ENCODE peak calls at places on chromosomes 6 and 20, in eight cellular contexts. One of them, this sample, is unnamed.

GRCh38 chr6:8059129-8059528 is 5.1 kb downstream of the BLOC1S5 start:
- DNase-seq in RKO: peak
- DNase-seq in GF-D8: no peak
- DNase-seq in sigmoid colon: no peak
- DNase-seq in pancreas: no peak
- DNase-seq in NCI-H1417 treated with DMSO at 0.1 percent for 48 hours: no peak
- DNase-seq in ELF-1: no peak
- DNase-seq in Karpas-422: peak
- DNase-seq in this sample: no peak

GRCh38 chr20:17648782-17649730 is 33.0 kb downstream of the RRBP1 start:
- DNase-seq in Karpas-422: peak
- DNase-seq in sigmoid colon: peak
- DNase-seq in ELF-1: no peak
- DNase-seq in RKO: no peak
- DNase-seq in NCI-H1417 treated with DMSO at 0.1 percent for 48 hours: peak
- DNase-seq in GF-D8: peak
- DNase-seq in pancreas: peak
- DNase-seq in this sample: peak

GRCh38 chr20:57563522-57563921 is 2.6 kb downstream of the PCK1 start:
- DNase-seq in GF-D8: no peak
- DNase-seq in RKO: no peak
- DNase-seq in pancreas: no peak
- DNase-seq in sigmoid colon: no peak
- DNase-seq in Karpas-422: no peak
- DNase-seq in NCI-H1417 treated with DMSO at 0.1 percent for 48 hours: no peak
- DNase-seq in ELF-1: no peak
- DNase-seq in this sample: no peak

GRCh38 chr6:3367630-3368029 is 89.2 kb downstream of the SLC22A23 start:
- DNase-seq in pancreas: no peak
- DNase-seq in NCI-H1417 treated with DMSO at 0.1 percent for 48 hours: no peak
- DNase-seq in Karpas-422: no peak
- DNase-seq in ELF-1: no peak
- DNase-seq in RKO: no peak
- DNase-seq in GF-D8: no peak
- DNase-seq in sigmoid colon: no peak
- DNase-seq in this sample: no peak

GRCh38 chr6:79117752-79118151 is 39.7 kb upstream of the PHIP start:
- DNase-seq in RKO: peak
- DNase-seq in NCI-H1417 treated with DMSO at 0.1 percent for 48 hours: no peak
- DNase-seq in sigmoid colon: no peak
- DNase-seq in Karpas-422: no peak
- DNase-seq in pancreas: no peak
- DNase-seq in GF-D8: no peak
- DNase-seq in ELF-1: no peak
- DNase-seq in this sample: no peak

GRCh38 chr20:62922451-62922921 is 3.8 kb downstream of the DIDO1 start:
- DNase-seq in RKO: no peak
- DNase-seq in NCI-H1417 treated with DMSO at 0.1 percent for 48 hours: no peak
- DNase-seq in GF-D8: no peak
- DNase-seq in pancreas: no peak
- DNase-seq in ELF-1: no peak
- DNase-seq in sigmoid colon: no peak
- DNase-seq in Karpas-422: no peak
- DNase-seq in this sample: no peak

GRCh38 chr6:20693466-20694063 is 159.3 kb downstream of the CDKAL1 start:
- DNase-seq in NCI-H1417 treated with DMSO at 0.1 percent for 48 hours: no peak
- DNase-seq in pancreas: no peak
- DNase-seq in GF-D8: no peak
- DNase-seq in RKO: peak
- DNase-seq in Karpas-422: no peak
- DNase-seq in sigmoid colon: no peak
- DNase-seq in ELF-1: no peak
- DNase-seq in this sample: no peak

GRCh38 chr6:132832891-132833290 is 18.5 kb downstream of the RPS12 start:
- DNase-seq in Karpas-422: no peak
- DNase-seq in ELF-1: no peak
- DNase-seq in pancreas: no peak
- DNase-seq in RKO: no peak
- DNase-seq in NCI-H1417 treated with DMSO at 0.1 percent for 48 hours: no peak
- DNase-seq in sigmoid colon: no peak
- DNase-seq in GF-D8: no peak
- DNase-seq in this sample: no peak

GRCh38 chr6:1856381-1856780 is 246.7 kb downstream of the FOXC1 start:
- DNase-seq in sigmoid colon: no peak
- DNase-seq in GF-D8: peak
- DNase-seq in NCI-H1417 treated with DMSO at 0.1 percent for 48 hours: peak
- DNase-seq in ELF-1: no peak
- DNase-seq in RKO: no peak
- DNase-seq in Karpas-422: peak
- DNase-seq in pancreas: no peak
- DNase-seq in this sample: no peak

GRCh38 chr20:24999568-24999967 is 7.0 kb upstream of the APMAP start:
- DNase-seq in NCI-H1417 treated with DMSO at 0.1 percent for 48 hours: no peak
- DNase-seq in Karpas-422: no peak
- DNase-seq in RKO: no peak
- DNase-seq in ELF-1: no peak
- DNase-seq in sigmoid colon: peak
- DNase-seq in GF-D8: no peak
- DNase-seq in pancreas: no peak
- DNase-seq in this sample: no peak

GRCh38 chr6:43012364-43012763 is 1.4 kb downstream of the MEA1 start:
- DNase-seq in NCI-H1417 treated with DMSO at 0.1 percent for 48 hours: no peak
- DNase-seq in Karpas-422: peak
- DNase-seq in ELF-1: no peak
- DNase-seq in sigmoid colon: no peak
- DNase-seq in pancreas: no peak
- DNase-seq in GF-D8: no peak
- DNase-seq in RKO: no peak
- DNase-seq in this sample: no peak

GRCh38 chr6:3356056-3356823 is 97.5 kb downstream of the PSMG4 start:
- DNase-seq in pancreas: peak
- DNase-seq in GF-D8: peak
- DNase-seq in Karpas-422: peak
- DNase-seq in RKO: peak
- DNase-seq in ELF-1: peak
- DNase-seq in NCI-H1417 treated with DMSO at 0.1 percent for 48 hours: no peak
- DNase-seq in sigmoid colon: peak
- DNase-seq in this sample: peak

GRCh38 chr6:132133734-132134490 is 182.7 kb upstream of the CCN2 start:
- DNase-seq in ELF-1: no peak
- DNase-seq in Karpas-422: no peak
- DNase-seq in NCI-H1417 treated with DMSO at 0.1 percent for 48 hours: no peak
- DNase-seq in pancreas: no peak
- DNase-seq in RKO: no peak
- DNase-seq in GF-D8: no peak
- DNase-seq in sigmoid colon: peak
- DNase-seq in this sample: no peak

GRCh38 chr6:168032383-168032760 is 34.9 kb downstream of the KIF25 start:
- DNase-seq in NCI-H1417 treated with DMSO at 0.1 percent for 48 hours: no peak
- DNase-seq in GF-D8: no peak
- DNase-seq in sigmoid colon: no peak
- DNase-seq in Karpas-422: no peak
- DNase-seq in RKO: peak
- DNase-seq in ELF-1: peak
- DNase-seq in pancreas: no peak
- DNase-seq in this sample: no peak

GRCh38 chr20:61731363-61732181 is 334.1 kb downstream of the TAF4 start:
- DNase-seq in ELF-1: no peak
- DNase-seq in Karpas-422: no peak
- DNase-seq in GF-D8: no peak
- DNase-seq in NCI-H1417 treated with DMSO at 0.1 percent for 48 hours: no peak
- DNase-seq in pancreas: no peak
- DNase-seq in sigmoid colon: no peak
- DNase-seq in RKO: peak
- DNase-seq in this sample: no peak

GRCh38 chr6:3628143-3628840 is 123.2 kb downstream of the PXDC1 start:
- DNase-seq in GF-D8: no peak
- DNase-seq in pancreas: no peak
- DNase-seq in Karpas-422: no peak
- DNase-seq in RKO: no peak
- DNase-seq in ELF-1: no peak
- DNase-seq in sigmoid colon: no peak
- DNase-seq in NCI-H1417 treated with DMSO at 0.1 percent for 48 hours: no peak
- DNase-seq in this sample: no peak

GRCh38 chr6:73704260-73704659 is 8.3 kb downstream of the CD109 start:
- DNase-seq in RKO: peak
- DNase-seq in GF-D8: no peak
- DNase-seq in Karpas-422: no peak
- DNase-seq in NCI-H1417 treated with DMSO at 0.1 percent for 48 hours: no peak
- DNase-seq in pancreas: no peak
- DNase-seq in ELF-1: peak
- DNase-seq in sigmoid colon: no peak
- DNase-seq in this sample: no peak

GRCh38 chr6:12137480-12137879 is 125.4 kb downstream of the HIVEP1 start:
- DNase-seq in ELF-1: no peak
- DNase-seq in sigmoid colon: peak
- DNase-seq in GF-D8: peak
- DNase-seq in pancreas: peak
- DNase-seq in NCI-H1417 treated with DMSO at 0.1 percent for 48 hours: peak
- DNase-seq in Karpas-422: no peak
- DNase-seq in RKO: no peak
- DNase-seq in this sample: no peak

GRCh38 chr6:125927761-125928160 is 28.8 kb upstream of the HINT3 start:
- DNase-seq in pancreas: no peak
- DNase-seq in GF-D8: no peak
- DNase-seq in sigmoid colon: no peak
- DNase-seq in NCI-H1417 treated with DMSO at 0.1 percent for 48 hours: no peak
- DNase-seq in RKO: no peak
- DNase-seq in Karpas-422: no peak
- DNase-seq in ELF-1: no peak
- DNase-seq in this sample: no peak

GRCh38 chr6:83536034-83536646 is 23.8 kb downstream of the PRSS35 start:
- DNase-seq in NCI-H1417 treated with DMSO at 0.1 percent for 48 hours: no peak
- DNase-seq in Karpas-422: peak
- DNase-seq in GF-D8: no peak
- DNase-seq in pancreas: peak
- DNase-seq in ELF-1: peak
- DNase-seq in RKO: peak
- DNase-seq in sigmoid colon: no peak
- DNase-seq in this sample: peak

GRCh38 chr6:37289931-37290330 is 32.0 kb upstream of the TMEM217 start:
- DNase-seq in Karpas-422: no peak
- DNase-seq in NCI-H1417 treated with DMSO at 0.1 percent for 48 hours: no peak
- DNase-seq in sigmoid colon: no peak
- DNase-seq in GF-D8: no peak
- DNase-seq in pancreas: no peak
- DNase-seq in RKO: no peak
- DNase-seq in ELF-1: no peak
- DNase-seq in this sample: no peak

GRCh38 chr20:34528921-34529297 is 12.7 kb downstream of the DYNLRB1 start:
- DNase-seq in pancreas: no peak
- DNase-seq in RKO: no peak
- DNase-seq in sigmoid colon: peak
- DNase-seq in Karpas-422: no peak
- DNase-seq in NCI-H1417 treated with DMSO at 0.1 percent for 48 hours: no peak
- DNase-seq in ELF-1: no peak
- DNase-seq in GF-D8: no peak
- DNase-seq in this sample: peak

GRCh38 chr6:142819603-142820335 is 125.2 kb downstream of the HIVEP2 start:
- DNase-seq in pancreas: no peak
- DNase-seq in RKO: no peak
- DNase-seq in ELF-1: no peak
- DNase-seq in sigmoid colon: no peak
- DNase-seq in GF-D8: peak
- DNase-seq in NCI-H1417 treated with DMSO at 0.1 percent for 48 hours: no peak
- DNase-seq in Karpas-422: no peak
- DNase-seq in this sample: no peak

GRCh38 chr6:24492475-24492874 is 2.3 kb upstream of the ALDH5A1 start:
- DNase-seq in pancreas: no peak
- DNase-seq in GF-D8: no peak
- DNase-seq in ELF-1: peak
- DNase-seq in sigmoid colon: no peak
- DNase-seq in NCI-H1417 treated with DMSO at 0.1 percent for 48 hours: no peak
- DNase-seq in Karpas-422: peak
- DNase-seq in RKO: no peak
- DNase-seq in this sample: no peak

GRCh38 chr6:7542878-7543394 is 1.5 kb downstream of the DSP start:
- DNase-seq in pancreas: peak
- DNase-seq in GF-D8: no peak
- DNase-seq in Karpas-422: peak
- DNase-seq in NCI-H1417 treated with DMSO at 0.1 percent for 48 hours: no peak
- DNase-seq in sigmoid colon: peak
- DNase-seq in ELF-1: peak
- DNase-seq in RKO: peak
- DNase-seq in this sample: peak